ENCODE peak calls at places on chromosomes 7 and 10, in five cellular contexts. One of them, this sample, is unnamed. For H3K4me1, the result is how much of the 10 kb centered on the place peaks cover.

GRCh38 chr10:62502995-62503613 is 128.9 kb downstream of the ZNF365 start:
- ATAC-seq in A549: no peak
- ATAC-seq in heart right ventricle: no peak
- ATAC-seq in aorta: peak
- ATAC-seq in PC-3: peak
- ATAC-seq in this sample: peak

GRCh38 chr7:16061011-16061410 is 360.3 kb downstream of the CRPPA start:
- ATAC-seq in aorta: no peak
- ATAC-seq in A549: no peak
- ATAC-seq in heart right ventricle: no peak
- ATAC-seq in PC-3: no peak
- ATAC-seq in this sample: no peak

GRCh38 chr7:35185908-35186731 is 67.8 kb downstream of the TBX20 start:
- ATAC-seq in A549: peak
- ATAC-seq in PC-3: peak
- ATAC-seq in heart right ventricle: peak
- ATAC-seq in aorta: peak
- ATAC-seq in this sample: peak

GRCh38 chr10:94049911-94050310 is 56.2 kb downstream of the PLCE1 start:
- ATAC-seq in PC-3: no peak
- ATAC-seq in aorta: no peak
- ATAC-seq in A549: no peak
- ATAC-seq in heart right ventricle: peak
- ATAC-seq in this sample: no peak

GRCh38 chr10:7243139-7243538 is 167.7 kb downstream of the SFMBT2 start:
- ATAC-seq in aorta: no peak
- ATAC-seq in A549: no peak
- ATAC-seq in PC-3: no peak
- ATAC-seq in heart right ventricle: no peak
- ATAC-seq in this sample: no peak

GRCh38 chr7:95045236-95045923 is 138.0 kb downstream of the PPP1R9A start:
- ATAC-seq in aorta: no peak
- ATAC-seq in A549: peak
- ATAC-seq in heart right ventricle: peak
- ATAC-seq in PC-3: peak
- ATAC-seq in this sample: no peak

GRCh38 chr7:150359007-150359917 is 9.4 kb upstream of the REPIN1 start:
- ATAC-seq in A549: no peak
- ATAC-seq in aorta: no peak
- ATAC-seq in PC-3: no peak
- ATAC-seq in heart right ventricle: no peak
- ATAC-seq in this sample: no peak

GRCh38 chr10:50385610-50386009 is 134.3 kb upstream of the ASAH2 start:
- ATAC-seq in PC-3: no peak
- ATAC-seq in aorta: no peak
- ATAC-seq in A549: no peak
- ATAC-seq in heart right ventricle: no peak
- ATAC-seq in this sample: peak

GRCh38 chr10:97737770-97738265 is 890 bp downstream of the ZFYVE27 start:
- ATAC-seq in aorta: no peak
- ATAC-seq in PC-3: no peak
- ATAC-seq in A549: peak
- ATAC-seq in heart right ventricle: no peak
- ATAC-seq in this sample: no peak

GRCh38 chr10:32341596-32341995 is 5.4 kb downstream of the EPC1 start:
- ATAC-seq in aorta: no peak
- ATAC-seq in PC-3: no peak
- ATAC-seq in A549: no peak
- ATAC-seq in heart right ventricle: no peak
- ATAC-seq in this sample: no peak

GRCh38 chr10:32337343-32337742 is 9.6 kb downstream of the EPC1 start:
- ATAC-seq in A549: no peak
- ATAC-seq in PC-3: no peak
- ATAC-seq in aorta: no peak
- ATAC-seq in heart right ventricle: no peak
- ATAC-seq in this sample: no peak

GRCh38 chr10:32340596-32341180 is 6.3 kb downstream of the EPC1 start:
- ATAC-seq in heart right ventricle: no peak
- ATAC-seq in aorta: no peak
- ATAC-seq in PC-3: no peak
- ATAC-seq in A549: no peak
- ATAC-seq in this sample: no peak

GRCh38 chr10:32333849-32334248 is 13.1 kb downstream of the EPC1 start:
- ATAC-seq in A549: no peak
- ATAC-seq in PC-3: no peak
- ATAC-seq in heart right ventricle: no peak
- ATAC-seq in aorta: no peak
- ATAC-seq in this sample: no peak

DNA sequence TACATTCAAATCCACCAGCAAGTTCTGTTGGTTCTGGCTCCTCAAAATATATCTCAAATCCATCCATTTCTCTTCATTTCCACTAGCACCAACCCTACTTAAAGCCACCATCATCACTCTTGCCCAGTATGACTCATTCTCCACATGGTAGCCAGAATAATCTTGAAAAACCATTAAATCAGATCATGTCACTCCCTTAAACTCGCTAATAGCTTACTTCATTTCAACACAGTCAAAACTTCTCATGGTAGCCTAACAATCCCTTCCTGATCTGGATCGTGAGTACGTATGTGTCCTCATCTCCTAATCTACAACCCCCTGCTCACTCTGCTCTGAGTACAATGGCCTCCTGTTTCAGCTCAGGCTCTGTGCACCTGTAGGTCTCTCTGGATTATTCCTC is 8.7 kb downstream of the EPC1 start:
- ATAC-seq in aorta: no peak
- ATAC-seq in A549: no peak
- ATAC-seq in PC-3: no peak
- ATAC-seq in heart right ventricle: no peak
- ATAC-seq in this sample: no peak
- H3K4me1 ChIP-seq in aorta: under half
- H3K4me1 ChIP-seq in A549: under half
- H3K4me1 ChIP-seq in PC-3: under half
- H3K4me1 ChIP-seq in heart right ventricle: half or more
- H3K4me1 ChIP-seq in this sample: under half

GRCh38 chr10:33245343-33245742 is 89.1 kb downstream of the NRP1 start:
- ATAC-seq in A549: no peak
- ATAC-seq in aorta: no peak
- ATAC-seq in heart right ventricle: no peak
- ATAC-seq in PC-3: no peak
- ATAC-seq in this sample: no peak

GRCh38 chr10:33247221-33247907 is 87.1 kb downstream of the NRP1 start:
- ATAC-seq in aorta: no peak
- ATAC-seq in heart right ventricle: no peak
- ATAC-seq in A549: no peak
- ATAC-seq in PC-3: no peak
- ATAC-seq in this sample: no peak

GRCh38 chr10:33241351-33241750 is 93.1 kb downstream of the NRP1 start:
- ATAC-seq in A549: no peak
- ATAC-seq in aorta: no peak
- ATAC-seq in heart right ventricle: no peak
- ATAC-seq in PC-3: no peak
- ATAC-seq in this sample: no peak

GRCh38 chr10:33240931-33241330 is 93.5 kb downstream of the NRP1 start:
- ATAC-seq in A549: no peak
- ATAC-seq in heart right ventricle: no peak
- ATAC-seq in aorta: no peak
- ATAC-seq in PC-3: no peak
- ATAC-seq in this sample: no peak

DNA sequence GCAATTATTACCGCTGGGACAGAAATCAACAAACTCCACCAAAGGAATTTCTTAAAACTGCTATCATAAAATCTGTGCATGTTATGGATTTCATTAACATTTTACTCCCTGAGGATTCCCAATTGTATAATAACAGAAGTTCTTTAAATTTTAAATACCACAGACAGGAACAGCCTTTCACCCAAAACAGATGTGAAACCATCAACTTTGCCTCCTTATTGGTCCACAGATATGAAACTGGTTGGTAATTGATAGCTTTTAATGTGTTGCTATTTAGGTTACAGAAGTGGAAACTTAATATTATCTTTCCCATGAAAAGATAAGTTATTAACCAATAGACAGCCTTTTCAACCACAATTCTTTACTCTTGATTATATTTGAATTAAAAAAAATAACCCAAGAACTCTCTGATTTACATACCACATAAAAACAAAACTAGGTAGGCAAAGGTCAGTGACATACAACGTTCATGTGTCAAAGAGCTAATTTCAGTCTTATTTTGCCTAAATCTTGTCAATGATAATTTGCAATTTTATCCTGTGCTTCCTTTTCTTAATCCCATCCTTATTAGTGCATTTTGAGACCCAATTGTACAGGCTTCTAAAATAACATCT is 90.0 kb downstream of the NRP1 start:
- ATAC-seq in A549: no peak
- ATAC-seq in heart right ventricle: no peak
- ATAC-seq in aorta: no peak
- ATAC-seq in PC-3: no peak
- ATAC-seq in this sample: no peak
- H3K4me1 ChIP-seq in A549: half or more
- H3K4me1 ChIP-seq in heart right ventricle: under half
- H3K4me1 ChIP-seq in aorta: under half
- H3K4me1 ChIP-seq in PC-3: under half
- H3K4me1 ChIP-seq in this sample: under half

GRCh38 chr10:79026806-79027146 is 42.0 kb upstream of the ZMIZ1 start:
- ATAC-seq in heart right ventricle: no peak
- ATAC-seq in A549: no peak
- ATAC-seq in PC-3: no peak
- ATAC-seq in aorta: no peak
- ATAC-seq in this sample: no peak

GRCh38 chr10:79024716-79025112 is 44.1 kb upstream of the ZMIZ1 start:
- ATAC-seq in heart right ventricle: no peak
- ATAC-seq in aorta: no peak
- ATAC-seq in A549: no peak
- ATAC-seq in PC-3: no peak
- ATAC-seq in this sample: no peak

GRCh38 chr10:79025113-79025832 is 43.5 kb upstream of the ZMIZ1 start:
- ATAC-seq in aorta: no peak
- ATAC-seq in PC-3: no peak
- ATAC-seq in heart right ventricle: peak
- ATAC-seq in A549: no peak
- ATAC-seq in this sample: peak

GRCh38 chr10:79027147-79028055 is 41.4 kb upstream of the ZMIZ1 start:
- ATAC-seq in PC-3: peak
- ATAC-seq in heart right ventricle: no peak
- ATAC-seq in aorta: no peak
- ATAC-seq in A549: no peak
- ATAC-seq in this sample: no peak

GRCh38 chr10:79026341-79026761 is 42.4 kb upstream of the ZMIZ1 start:
- ATAC-seq in aorta: no peak
- ATAC-seq in heart right ventricle: no peak
- ATAC-seq in A549: no peak
- ATAC-seq in PC-3: no peak
- ATAC-seq in this sample: no peak
- H3K4me1 ChIP-seq in aorta: under half
- H3K4me1 ChIP-seq in heart right ventricle: under half
- H3K4me1 ChIP-seq in A549: under half
- H3K4me1 ChIP-seq in PC-3: under half
- H3K4me1 ChIP-seq in this sample: under half

DNA sequence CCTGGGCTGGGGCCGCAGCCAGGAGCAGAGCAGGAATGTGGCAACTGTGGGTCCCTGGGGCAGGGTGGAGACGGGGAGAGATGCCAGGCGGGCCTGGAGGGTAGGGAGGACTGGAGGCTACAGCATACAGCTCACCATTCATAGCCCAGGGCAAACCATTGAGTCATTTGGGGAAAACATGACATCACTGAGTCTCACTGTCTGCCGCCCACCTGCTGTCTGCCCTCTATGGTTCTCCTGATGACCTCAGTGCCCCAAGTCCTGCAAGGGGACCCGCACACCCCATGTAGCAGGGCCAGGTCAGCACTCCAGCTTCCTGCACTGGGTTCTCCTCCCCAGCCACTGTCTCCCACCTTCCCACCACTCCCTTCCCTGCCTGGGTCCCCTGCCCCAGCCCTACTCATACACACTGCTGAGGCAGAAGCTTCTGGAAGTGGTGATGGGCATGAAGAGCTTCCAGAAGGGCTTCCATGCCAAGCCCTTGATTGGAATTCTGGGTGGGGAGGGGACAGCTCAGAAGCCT is 10.4 kb downstream of the CHST3 start:
- ATAC-seq in aorta: peak
- ATAC-seq in heart right ventricle: peak
- ATAC-seq in A549: peak
- ATAC-seq in PC-3: peak
- ATAC-seq in this sample: peak
- H3K4me1 ChIP-seq in aorta: under half
- H3K4me1 ChIP-seq in heart right ventricle: half or more
- H3K4me1 ChIP-seq in A549: half or more
- H3K4me1 ChIP-seq in PC-3: half or more
- H3K4me1 ChIP-seq in this sample: half or more

DNA sequence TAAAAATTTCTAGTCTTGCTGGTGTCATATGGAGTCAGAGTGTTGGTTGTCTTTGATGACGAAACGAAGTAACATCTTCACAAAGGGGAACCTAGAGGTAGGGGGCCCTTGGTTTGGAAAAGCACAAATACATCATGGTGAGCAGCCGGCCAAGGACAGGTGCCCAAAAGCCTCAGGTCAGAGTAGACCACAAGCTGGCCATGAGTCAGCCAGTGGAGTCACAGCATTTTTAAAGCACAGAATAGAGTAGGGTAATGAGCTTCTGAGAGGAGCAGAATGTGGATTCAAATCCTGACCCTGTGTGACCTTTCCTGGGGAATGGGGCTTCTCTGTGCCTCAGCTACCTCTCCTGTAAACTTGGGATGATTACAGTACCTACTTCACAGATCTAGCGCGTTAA is 5.3 kb downstream of the CAMK2B start:
- ATAC-seq in A549: no peak
- ATAC-seq in aorta: no peak
- ATAC-seq in PC-3: peak
- ATAC-seq in heart right ventricle: no peak
- ATAC-seq in this sample: no peak
- H3K4me1 ChIP-seq in A549: under half
- H3K4me1 ChIP-seq in aorta: under half
- H3K4me1 ChIP-seq in PC-3: under half
- H3K4me1 ChIP-seq in heart right ventricle: under half
- H3K4me1 ChIP-seq in this sample: under half

DNA sequence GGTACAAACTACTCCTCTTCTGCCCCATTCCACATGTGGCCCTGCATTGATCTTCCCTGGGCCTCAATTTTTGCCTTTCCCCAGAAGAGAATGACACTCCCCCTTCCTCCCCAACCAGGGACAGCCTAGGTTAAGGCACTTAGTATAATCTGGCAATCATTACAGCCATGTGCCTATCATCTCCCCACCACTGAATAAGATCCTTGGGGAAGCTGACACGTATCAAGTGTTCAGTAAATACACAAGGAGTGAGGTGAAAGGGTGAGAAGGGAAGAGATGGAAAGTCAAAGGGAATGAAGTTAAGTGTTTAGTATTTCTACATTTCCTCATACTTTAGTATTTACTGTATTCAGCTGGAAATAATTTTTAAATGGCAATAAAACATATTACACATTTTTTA is 31.9 kb downstream of the FBXW4 start:
- ATAC-seq in A549: no peak
- ATAC-seq in aorta: no peak
- ATAC-seq in PC-3: no peak
- ATAC-seq in heart right ventricle: no peak
- ATAC-seq in this sample: no peak
- H3K4me1 ChIP-seq in A549: under half
- H3K4me1 ChIP-seq in aorta: under half
- H3K4me1 ChIP-seq in PC-3: under half
- H3K4me1 ChIP-seq in heart right ventricle: under half
- H3K4me1 ChIP-seq in this sample: under half